ENCODE peak calls at places on chromosomes 11 and 22, in ten cellular contexts. One of them, this sample, is unnamed.

GRCh38 chr11:114774599-114775365 is 96.5 kb downstream of the NXPE2 start:
- DNase-seq in astrocyte of the spinal cord: peak
- DNase-seq in cardiac muscle cell: peak
- DNase-seq in cardiac fibroblast: peak
- DNase-seq in stomach: peak
- DNase-seq in dorsolateral prefrontal cortex: peak
- DNase-seq in glutamatergic neuron: peak
- DNase-seq in A549: peak
- DNase-seq in fibroblast of pulmonary artery: peak
- DNase-seq in PC-9: no peak
- DNase-seq in this sample: no peak

GRCh38 chr11:73431431-73431830 is 55.2 kb downstream of the RELT start:
- DNase-seq in dorsolateral prefrontal cortex: no peak
- DNase-seq in fibroblast of pulmonary artery: no peak
- DNase-seq in glutamatergic neuron: no peak
- DNase-seq in cardiac muscle cell: no peak
- DNase-seq in A549: no peak
- DNase-seq in PC-9: no peak
- DNase-seq in astrocyte of the spinal cord: no peak
- DNase-seq in cardiac fibroblast: no peak
- DNase-seq in stomach: no peak
- DNase-seq in this sample: no peak

GRCh38 chr11:109033627-109034340 is 368.9 kb downstream of the DDX10 start:
- DNase-seq in stomach: no peak
- DNase-seq in astrocyte of the spinal cord: peak
- DNase-seq in fibroblast of pulmonary artery: peak
- DNase-seq in PC-9: no peak
- DNase-seq in cardiac fibroblast: peak
- DNase-seq in dorsolateral prefrontal cortex: no peak
- DNase-seq in A549: no peak
- DNase-seq in glutamatergic neuron: no peak
- DNase-seq in cardiac muscle cell: peak
- DNase-seq in this sample: no peak

GRCh38 chr22:46045459-46046298 is 68.7 kb upstream of the WNT7B start:
- DNase-seq in A549: no peak
- DNase-seq in astrocyte of the spinal cord: no peak
- DNase-seq in cardiac muscle cell: no peak
- DNase-seq in stomach: peak
- DNase-seq in glutamatergic neuron: no peak
- DNase-seq in fibroblast of pulmonary artery: no peak
- DNase-seq in cardiac fibroblast: no peak
- DNase-seq in dorsolateral prefrontal cortex: peak
- DNase-seq in PC-9: no peak
- DNase-seq in this sample: peak

GRCh38 chr11:40328890-40329617 is 1130.4 kb downstream of the LRRC4C start:
- DNase-seq in cardiac muscle cell: peak
- DNase-seq in A549: peak
- DNase-seq in fibroblast of pulmonary artery: peak
- DNase-seq in astrocyte of the spinal cord: peak
- DNase-seq in dorsolateral prefrontal cortex: no peak
- DNase-seq in stomach: peak
- DNase-seq in PC-9: peak
- DNase-seq in glutamatergic neuron: no peak
- DNase-seq in cardiac fibroblast: peak
- DNase-seq in this sample: no peak

GRCh38 chr22:35198738-35199137 is 58.6 kb upstream of the HMGXB4 start:
- DNase-seq in fibroblast of pulmonary artery: no peak
- DNase-seq in stomach: no peak
- DNase-seq in cardiac fibroblast: no peak
- DNase-seq in PC-9: no peak
- DNase-seq in cardiac muscle cell: no peak
- DNase-seq in dorsolateral prefrontal cortex: no peak
- DNase-seq in astrocyte of the spinal cord: no peak
- DNase-seq in glutamatergic neuron: no peak
- DNase-seq in A549: no peak
- DNase-seq in this sample: no peak

GRCh38 chr11:36948445-36949171 is 350.6 kb upstream of the RAG2 start:
- DNase-seq in A549: no peak
- DNase-seq in dorsolateral prefrontal cortex: no peak
- DNase-seq in fibroblast of pulmonary artery: no peak
- DNase-seq in astrocyte of the spinal cord: no peak
- DNase-seq in cardiac muscle cell: peak
- DNase-seq in cardiac fibroblast: no peak
- DNase-seq in stomach: no peak
- DNase-seq in glutamatergic neuron: no peak
- DNase-seq in PC-9: no peak
- DNase-seq in this sample: no peak

GRCh38 chr11:2294340-2295290 is 7.1 kb downstream of the C11orf21 start:
- DNase-seq in glutamatergic neuron: no peak
- DNase-seq in PC-9: no peak
- DNase-seq in astrocyte of the spinal cord: no peak
- DNase-seq in cardiac fibroblast: no peak
- DNase-seq in A549: no peak
- DNase-seq in fibroblast of pulmonary artery: no peak
- DNase-seq in stomach: peak
- DNase-seq in cardiac muscle cell: no peak
- DNase-seq in dorsolateral prefrontal cortex: peak
- DNase-seq in this sample: no peak

GRCh38 chr11:47345890-47346563 is 6.5 kb downstream of the MYBPC3 start:
- DNase-seq in A549: no peak
- DNase-seq in fibroblast of pulmonary artery: no peak
- DNase-seq in PC-9: peak
- DNase-seq in glutamatergic neuron: no peak
- DNase-seq in cardiac muscle cell: no peak
- DNase-seq in astrocyte of the spinal cord: no peak
- DNase-seq in cardiac fibroblast: no peak
- DNase-seq in dorsolateral prefrontal cortex: no peak
- DNase-seq in stomach: no peak
- DNase-seq in this sample: no peak

GRCh38 chr22:47486569-47487312 is 724.3 kb downstream of the TBC1D22A start:
- DNase-seq in glutamatergic neuron: no peak
- DNase-seq in stomach: no peak
- DNase-seq in dorsolateral prefrontal cortex: no peak
- DNase-seq in astrocyte of the spinal cord: no peak
- DNase-seq in cardiac fibroblast: no peak
- DNase-seq in fibroblast of pulmonary artery: no peak
- DNase-seq in PC-9: no peak
- DNase-seq in A549: no peak
- DNase-seq in cardiac muscle cell: no peak
- DNase-seq in this sample: no peak

DNA sequence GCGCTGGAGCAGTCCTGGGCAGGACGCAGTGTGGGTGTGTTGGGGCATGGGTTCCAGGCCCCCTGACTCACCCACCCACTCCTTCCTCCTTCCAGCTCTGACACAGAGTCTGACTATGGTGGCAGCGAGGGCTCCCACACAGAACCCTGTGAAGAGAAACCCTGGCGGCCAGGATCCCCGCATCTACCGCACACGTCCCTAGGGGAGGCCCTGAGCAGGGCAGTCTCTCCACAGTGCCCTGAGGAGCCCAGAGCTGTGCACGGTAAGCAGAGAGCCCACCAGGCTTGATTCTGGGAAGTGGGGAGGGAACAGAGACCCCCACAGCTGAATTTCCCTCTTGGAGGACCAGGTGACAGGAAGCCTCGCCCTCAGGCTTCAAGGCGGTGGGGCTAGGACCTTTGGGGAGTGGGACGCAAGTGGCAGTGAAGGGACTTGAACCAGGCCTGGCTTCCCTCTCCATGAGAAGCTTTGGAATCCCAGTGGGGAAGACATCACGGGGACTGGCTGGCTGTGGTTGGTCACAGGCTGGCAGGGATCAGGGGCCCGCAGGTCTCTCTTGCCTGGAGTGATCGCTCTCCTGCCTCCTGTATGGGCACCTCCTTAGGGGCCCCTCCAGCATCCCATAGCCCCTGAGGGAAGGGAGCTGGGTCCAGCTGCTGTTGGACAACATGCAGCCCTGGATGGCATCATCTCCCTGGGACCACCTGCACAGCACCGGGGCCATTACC is 96.4 kb upstream of the PARVA start:
- DNase-seq in astrocyte of the spinal cord: no peak
- DNase-seq in PC-9: no peak
- DNase-seq in cardiac fibroblast: no peak
- DNase-seq in stomach: peak
- DNase-seq in dorsolateral prefrontal cortex: no peak
- DNase-seq in A549: no peak
- DNase-seq in fibroblast of pulmonary artery: no peak
- DNase-seq in glutamatergic neuron: no peak
- DNase-seq in cardiac muscle cell: no peak
- DNase-seq in this sample: no peak
- TF ChIP-seq CTCF in astrocyte of the spinal cord: no peak
- TF ChIP-seq CTCF in PC-9: no peak
- TF ChIP-seq CTCF in cardiac fibroblast: no peak
- TF ChIP-seq CTCF in stomach: no peak
- TF ChIP-seq CTCF in dorsolateral prefrontal cortex: no peak
- TF ChIP-seq CTCF in A549: no peak
- TF ChIP-seq CTCF in fibroblast of pulmonary artery: no peak
- TF ChIP-seq CTCF in glutamatergic neuron: no peak
- TF ChIP-seq CTCF in cardiac muscle cell: no peak
- TF ChIP-seq CTCF in this sample: no peak

DNA sequence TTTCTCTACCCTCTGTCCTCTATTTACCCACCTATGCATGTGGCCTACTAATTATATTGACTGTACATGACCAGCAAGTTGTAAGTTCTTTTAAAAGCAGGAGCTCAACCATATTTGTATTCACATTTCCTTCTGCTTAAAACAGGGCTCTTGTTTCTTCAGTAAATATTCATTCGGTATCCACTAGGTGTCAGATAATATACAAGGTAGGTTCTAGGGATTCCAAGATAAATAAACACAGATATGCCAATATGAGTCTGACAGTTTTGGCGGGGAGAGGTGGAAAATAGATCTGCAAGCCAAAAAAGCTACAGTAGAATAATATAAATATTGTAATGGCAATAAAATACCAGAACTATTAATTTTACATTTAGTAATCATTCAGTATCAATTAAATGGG is 15.3 kb upstream of the RAB30 start:
- DNase-seq in PC-9: peak
- DNase-seq in glutamatergic neuron: no peak
- DNase-seq in A549: no peak
- DNase-seq in stomach: no peak
- DNase-seq in cardiac fibroblast: peak
- DNase-seq in fibroblast of pulmonary artery: no peak
- DNase-seq in astrocyte of the spinal cord: peak
- DNase-seq in dorsolateral prefrontal cortex: no peak
- DNase-seq in cardiac muscle cell: peak
- DNase-seq in this sample: no peak
- TF ChIP-seq CTCF in PC-9: peak
- TF ChIP-seq CTCF in glutamatergic neuron: no peak
- TF ChIP-seq CTCF in A549: peak
- TF ChIP-seq CTCF in stomach: peak
- TF ChIP-seq CTCF in cardiac fibroblast: no peak
- TF ChIP-seq CTCF in fibroblast of pulmonary artery: no peak
- TF ChIP-seq CTCF in astrocyte of the spinal cord: no peak
- TF ChIP-seq CTCF in dorsolateral prefrontal cortex: no peak
- TF ChIP-seq CTCF in cardiac muscle cell: peak
- TF ChIP-seq CTCF in this sample: peak

GRCh38 chr11:9004310-9004945 is 627 bp upstream of the NRIP3 start:
- DNase-seq in cardiac fibroblast: no peak
- DNase-seq in astrocyte of the spinal cord: no peak
- DNase-seq in PC-9: no peak
- DNase-seq in glutamatergic neuron: peak
- DNase-seq in stomach: no peak
- DNase-seq in dorsolateral prefrontal cortex: no peak
- DNase-seq in cardiac muscle cell: no peak
- DNase-seq in A549: no peak
- DNase-seq in fibroblast of pulmonary artery: no peak
- DNase-seq in this sample: peak

GRCh38 chr11:9001736-9002135 is 2.1 kb downstream of the NRIP3 start:
- DNase-seq in cardiac fibroblast: peak
- DNase-seq in glutamatergic neuron: no peak
- DNase-seq in astrocyte of the spinal cord: peak
- DNase-seq in A549: no peak
- DNase-seq in cardiac muscle cell: peak
- DNase-seq in PC-9: peak
- DNase-seq in stomach: no peak
- DNase-seq in fibroblast of pulmonary artery: peak
- DNase-seq in dorsolateral prefrontal cortex: no peak
- DNase-seq in this sample: no peak

GRCh38 chr11:9005087-9005486 is 1.3 kb upstream of the NRIP3 start:
- DNase-seq in cardiac muscle cell: no peak
- DNase-seq in fibroblast of pulmonary artery: no peak
- DNase-seq in glutamatergic neuron: no peak
- DNase-seq in stomach: no peak
- DNase-seq in PC-9: no peak
- DNase-seq in cardiac fibroblast: no peak
- DNase-seq in A549: no peak
- DNase-seq in dorsolateral prefrontal cortex: no peak
- DNase-seq in astrocyte of the spinal cord: no peak
- DNase-seq in this sample: no peak

GRCh38 chr11:9002920-9003572 is 755 bp downstream of the NRIP3 start:
- DNase-seq in PC-9: no peak
- DNase-seq in astrocyte of the spinal cord: no peak
- DNase-seq in cardiac fibroblast: no peak
- DNase-seq in glutamatergic neuron: no peak
- DNase-seq in cardiac muscle cell: no peak
- DNase-seq in stomach: no peak
- DNase-seq in A549: no peak
- DNase-seq in fibroblast of pulmonary artery: no peak
- DNase-seq in dorsolateral prefrontal cortex: no peak
- DNase-seq in this sample: no peak

DNA sequence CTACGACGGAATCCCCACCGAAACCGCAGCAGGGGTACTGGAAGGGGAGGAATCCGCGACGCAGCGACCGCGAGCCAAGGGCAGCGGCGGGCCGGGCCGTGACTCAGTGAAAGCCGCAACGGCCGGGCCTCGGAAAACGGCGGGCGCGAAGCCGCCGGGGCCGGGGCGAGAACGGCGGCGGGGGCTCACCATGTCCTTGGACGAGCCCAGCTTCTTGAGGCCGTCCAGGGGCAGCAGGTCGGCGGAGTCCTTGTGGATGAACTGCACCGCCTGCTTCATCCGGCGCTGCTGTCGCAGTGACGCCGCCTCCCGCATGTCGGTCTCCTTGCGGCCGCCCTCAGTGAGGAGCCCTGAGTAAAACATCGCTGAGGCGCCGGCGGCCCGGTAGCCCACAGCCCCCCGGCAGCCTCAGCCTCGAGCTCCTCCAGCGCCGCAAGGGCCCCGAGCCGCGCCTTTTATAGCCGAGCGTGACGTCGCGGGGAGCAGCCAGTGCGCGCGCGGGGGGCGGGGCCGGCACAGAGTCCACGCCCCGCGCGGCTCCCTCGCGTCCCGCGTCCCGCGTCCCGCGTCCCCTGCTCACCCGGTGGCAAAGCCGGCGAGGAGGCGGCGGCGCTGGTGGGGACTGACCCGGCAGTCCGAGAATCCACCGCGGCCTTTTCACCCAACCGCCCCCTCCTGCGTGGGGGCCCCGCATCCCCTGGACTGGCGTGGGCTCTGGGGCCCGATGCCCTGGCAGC is at the start of gene NRIP3:
- DNase-seq in PC-9: no peak
- DNase-seq in stomach: peak
- DNase-seq in cardiac muscle cell: peak
- DNase-seq in A549: peak
- DNase-seq in glutamatergic neuron: peak
- DNase-seq in astrocyte of the spinal cord: peak
- DNase-seq in fibroblast of pulmonary artery: peak
- DNase-seq in cardiac fibroblast: peak
- DNase-seq in dorsolateral prefrontal cortex: peak
- DNase-seq in this sample: no peak
- TF ChIP-seq CTCF in PC-9: no peak
- TF ChIP-seq CTCF in stomach: no peak
- TF ChIP-seq CTCF in cardiac muscle cell: no peak
- TF ChIP-seq CTCF in A549: no peak
- TF ChIP-seq CTCF in glutamatergic neuron: no peak
- TF ChIP-seq CTCF in astrocyte of the spinal cord: no peak
- TF ChIP-seq CTCF in fibroblast of pulmonary artery: no peak
- TF ChIP-seq CTCF in cardiac fibroblast: no peak
- TF ChIP-seq CTCF in dorsolateral prefrontal cortex: no peak
- TF ChIP-seq CTCF in this sample: peak

GRCh38 chr22:21657361-21658118 is 8.3 kb upstream of the PPIL2 start:
- DNase-seq in PC-9: peak
- DNase-seq in A549: peak
- DNase-seq in cardiac fibroblast: peak
- DNase-seq in cardiac muscle cell: peak
- DNase-seq in stomach: peak
- DNase-seq in glutamatergic neuron: peak
- DNase-seq in dorsolateral prefrontal cortex: peak
- DNase-seq in fibroblast of pulmonary artery: peak
- DNase-seq in astrocyte of the spinal cord: peak
- DNase-seq in this sample: no peak
- TF ChIP-seq CTCF in PC-9: no peak
- TF ChIP-seq CTCF in A549: no peak
- TF ChIP-seq CTCF in cardiac fibroblast: no peak
- TF ChIP-seq CTCF in cardiac muscle cell: no peak
- TF ChIP-seq CTCF in stomach: no peak
- TF ChIP-seq CTCF in glutamatergic neuron: peak
- TF ChIP-seq CTCF in dorsolateral prefrontal cortex: no peak
- TF ChIP-seq CTCF in fibroblast of pulmonary artery: no peak
- TF ChIP-seq CTCF in astrocyte of the spinal cord: no peak
- TF ChIP-seq CTCF in this sample: peak